ENCODE peak calls at places on chromosomes 4 and X, in four cellular contexts. Q is HepG2, W is K562, P is WTC11. C is an unnamed sample.

GRCh38 chr4:84563002-84563401 is 19.9 kb upstream of the CDS1 start:
- DNase-seq in P (no peak), Q (no peak), W (no peak), C (no peak)

GRCh38 chr4:76623217-76624060 is 188.4 kb downstream of the SHROOM3 start:
- DNase-seq in Q (no peak), W (no peak), P (no peak), C (no peak)

GRCh38 chr4:7306021-7306420 is 113.7 kb downstream of the SORCS2 start:
- DNase-seq in W (no peak), P (no peak), Q (no peak), C (no peak)

GRCh38 chrX:105821471-105822081 is 763 bp upstream of the NRK start:
- DNase-seq in W (no peak), P (peak; percentile 65), Q (no peak), C (no peak)

GRCh38 chr4:185165605-185166063 is 22.6 kb downstream of the SLC25A4 start:
- DNase-seq in W (no peak), Q (no peak), P (no peak), C (no peak)

GRCh38 chrX:48558270-48558669 is 16.0 kb upstream of the RBM3 start:
- DNase-seq in Q (no peak), P (no peak), W (no peak), C (peak; percentile 36)

GRCh38 chrX:69088171-69088938 is 76.9 kb downstream of the PJA1 start:
- DNase-seq in P (no peak), W (no peak), Q (no peak), C (no peak)

GRCh38 chrX:1493877-1494510 is 41.3 kb upstream of the ASMTL start:
- DNase-seq in P (no peak), Q (no peak), W (no peak), C (no peak)

GRCh38 chrX:73268463-73268862 is 53.8 kb upstream of the NAP1L2 start:
- DNase-seq in W (no peak), P (no peak), Q (no peak), C (no peak)

GRCh38 chr4:47050986-47051725 is 19.8 kb downstream of the GABRB1 start:
- DNase-seq in W (no peak), Q (no peak), P (no peak), C (no peak)

GRCh38 chr4:171954650-171955049 is 141.4 kb downstream of the GALNTL6 start:
- DNase-seq in Q (no peak), P (no peak), W (no peak), C (no peak)

GRCh38 chrX:77431227-77431626 is 16.0 kb upstream of the FGF16 start:
- DNase-seq in W (no peak), P (no peak), Q (no peak), C (no peak)

DNA sequence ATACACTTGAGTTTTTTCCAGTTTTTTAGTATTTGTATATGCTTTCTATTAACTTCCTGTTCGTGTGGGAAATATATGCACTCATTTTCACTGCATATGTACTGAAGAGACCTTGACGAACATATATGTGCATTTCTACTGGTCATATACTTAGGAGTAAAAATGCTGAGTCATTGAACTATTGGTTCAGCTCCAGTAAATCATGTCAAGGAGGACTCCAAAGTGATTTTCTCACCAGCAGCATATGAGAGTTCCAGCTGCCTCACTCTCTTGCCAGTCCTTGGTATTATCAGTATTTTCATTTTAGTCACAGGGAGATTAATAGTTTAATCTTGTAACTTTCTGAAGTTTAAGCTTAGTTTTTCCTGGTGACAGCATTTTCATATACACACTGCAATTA is 2750.2 kb downstream of the ARAP2 start:
- DNase-seq in W (no peak), Q (no peak), P (no peak), C (peak; percentile 21)
- TF ChIP-seq NR3C1 in W (no peak), Q (no peak), P (no peak), C (no peak)

DNA sequence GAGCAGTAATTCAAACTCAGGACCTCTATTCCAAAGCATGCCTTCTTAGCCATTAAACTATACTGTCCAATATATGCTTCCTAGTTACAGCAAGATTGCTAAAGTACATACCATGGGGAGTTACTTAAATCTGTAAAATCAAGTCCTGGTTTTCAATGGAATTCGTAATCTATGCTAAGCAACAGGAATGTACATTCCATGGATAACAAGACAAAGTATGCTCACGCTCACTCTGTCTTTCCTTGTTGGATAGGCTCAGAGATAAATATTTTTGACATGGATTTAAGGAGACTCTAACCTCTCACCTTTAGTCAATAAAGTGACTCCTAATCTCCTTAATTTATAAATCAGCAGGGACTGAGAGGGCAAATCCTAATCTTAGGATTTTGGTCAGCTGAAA is 47.3 kb upstream of the STK26 start:
- DNase-seq in Q (no peak), W (no peak), P (no peak), C (no peak)
- TF ChIP-seq USF2 in Q (no peak), W (no peak), P (no peak), C (no peak)

DNA sequence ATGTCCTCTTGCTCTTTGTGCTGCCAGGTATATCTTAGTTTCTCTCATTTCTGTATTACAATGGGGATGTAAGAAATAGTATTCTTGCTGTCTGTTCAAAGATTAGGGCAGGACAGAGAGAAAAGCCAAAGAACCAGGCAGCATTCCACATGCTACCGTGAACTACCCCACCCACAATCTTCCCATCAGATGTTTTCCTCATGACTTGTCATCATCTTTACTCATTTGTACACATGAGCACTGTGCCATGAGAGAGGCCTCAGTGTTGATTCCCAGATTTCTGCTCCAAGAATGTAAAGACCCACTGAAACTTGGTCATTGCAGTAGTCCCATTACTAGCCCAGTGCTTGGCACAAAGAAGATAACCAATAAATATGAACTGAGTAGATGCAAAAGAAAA is 354.6 kb upstream of the RASGEF1B start:
- DNase-seq in P (no peak), Q (no peak), W (no peak), C (no peak)
- TF ChIP-seq NR3C1 in P (no peak), Q (no peak), W (no peak), C (no peak)

GRCh38 chr4:48343531-48343930 is 2.2 kb downstream of the SLAIN2 start:
- DNase-seq in Q (no peak), P (no peak), W (no peak), C (no peak)
- TF ChIP-seq USF2 in Q (no peak), P (no peak), W (no peak), C (no peak)

DNA sequence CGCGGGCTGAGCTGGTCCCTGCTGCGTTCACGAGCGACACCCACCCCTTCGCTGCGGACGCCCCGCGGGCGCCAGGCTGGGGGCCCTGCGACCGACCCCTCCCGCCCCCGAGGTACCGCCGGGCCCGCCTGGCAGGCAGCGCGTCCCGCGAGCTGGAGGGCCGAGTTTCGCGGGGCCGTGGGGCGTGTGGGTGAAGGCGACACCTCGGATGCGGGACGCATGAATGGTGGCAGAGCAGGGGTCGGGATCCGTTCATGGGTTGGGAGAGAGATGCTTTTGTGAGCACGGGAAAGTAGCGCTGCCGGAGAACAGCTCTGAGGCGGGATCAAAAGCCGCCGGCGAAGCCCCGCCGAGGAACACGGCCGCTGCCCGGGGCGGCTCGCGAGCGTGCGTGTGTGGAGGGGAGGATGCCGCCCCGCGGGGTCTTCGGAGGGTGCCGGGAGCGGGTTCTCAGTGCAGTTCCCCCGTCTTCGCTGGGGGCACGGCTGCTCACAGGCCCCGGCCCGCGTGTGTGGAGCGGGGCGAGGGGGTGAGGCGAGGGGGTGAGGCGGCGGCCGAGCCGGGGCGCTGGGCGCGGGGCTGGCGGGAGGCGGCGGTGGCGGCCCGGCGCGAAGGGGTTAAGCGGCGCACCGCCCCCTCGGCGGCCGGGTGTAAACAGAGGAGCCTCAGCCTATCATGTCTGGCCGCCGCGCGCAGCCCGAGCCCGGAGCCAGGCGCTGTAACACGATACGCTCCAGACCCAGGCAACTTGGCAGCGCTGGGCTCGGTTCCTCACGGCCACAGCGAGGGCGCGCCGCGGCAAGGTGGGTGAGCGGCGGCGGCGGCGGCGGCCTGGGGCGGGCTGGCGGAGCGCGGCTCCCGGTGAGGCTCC is 205.3 kb downstream of the TENM3 start:
- DNase-seq in Q (peak; percentile 74), W (peak; percentile 50), P (peak; percentile 93), C (peak; percentile 72)
- TF ChIP-seq NR3C1 in Q (no peak), W (no peak), P (peak; percentile 15), C (no peak)

GRCh38 chr4:82419451-82419850 is 10.8 kb downstream of the HNRNPDL start:
- DNase-seq in P (no peak), W (no peak), Q (no peak), C (no peak)

GRCh38 chr4:82422616-82423015 is 7.6 kb downstream of the HNRNPDL start:
- DNase-seq in Q (no peak), P (no peak), W (no peak), C (no peak)

GRCh38 chr4:82425478-82425877 is 4.8 kb downstream of the HNRNPDL start:
- DNase-seq in P (no peak), Q (no peak), W (no peak), C (no peak)

GRCh38 chr4:82421796-82422560 is 8.3 kb downstream of the HNRNPDL start:
- DNase-seq in W (no peak), P (no peak), Q (no peak), C (no peak)

DNA sequence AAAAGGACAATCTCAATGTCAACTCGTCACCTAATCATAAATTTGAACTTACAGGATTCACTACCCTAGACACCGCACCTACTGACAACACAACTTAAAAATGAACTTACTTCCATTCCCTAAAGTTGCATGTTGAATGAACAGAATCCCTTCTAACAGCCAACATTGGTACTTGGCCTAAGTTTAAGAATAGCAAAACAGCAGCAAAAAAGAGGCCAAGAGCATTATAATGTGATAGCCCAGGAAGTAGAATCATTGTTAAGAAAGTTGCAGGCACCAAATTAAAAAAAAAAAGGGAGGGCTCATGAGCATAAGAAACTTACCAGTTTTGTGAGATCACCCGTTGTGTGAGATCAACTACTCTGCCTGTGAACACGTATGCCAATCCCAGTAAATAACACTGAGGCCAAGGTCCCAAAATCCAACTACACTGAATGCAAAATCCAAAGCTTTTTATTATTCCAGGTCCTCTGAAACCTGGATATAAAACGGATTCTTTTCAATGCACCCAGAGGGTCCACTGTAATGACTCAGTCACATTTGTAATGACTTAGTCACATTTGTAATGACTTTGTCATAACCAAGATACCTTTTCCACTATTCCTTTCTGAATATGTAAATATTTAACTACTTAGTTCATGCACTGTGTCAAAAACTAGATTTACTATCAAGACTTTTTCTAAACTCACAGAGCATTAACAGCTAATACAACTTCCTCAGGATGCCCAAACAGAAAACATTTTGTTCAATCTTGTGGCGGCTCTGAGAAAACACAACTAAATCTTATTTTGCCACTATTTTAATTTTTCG is 6.8 kb downstream of the HNRNPDL start:
- DNase-seq in Q (no peak), W (no peak), P (no peak), C (peak; percentile 20)
- TF ChIP-seq USF2 in Q (no peak), W (no peak), P (no peak), C (no peak)

DNA sequence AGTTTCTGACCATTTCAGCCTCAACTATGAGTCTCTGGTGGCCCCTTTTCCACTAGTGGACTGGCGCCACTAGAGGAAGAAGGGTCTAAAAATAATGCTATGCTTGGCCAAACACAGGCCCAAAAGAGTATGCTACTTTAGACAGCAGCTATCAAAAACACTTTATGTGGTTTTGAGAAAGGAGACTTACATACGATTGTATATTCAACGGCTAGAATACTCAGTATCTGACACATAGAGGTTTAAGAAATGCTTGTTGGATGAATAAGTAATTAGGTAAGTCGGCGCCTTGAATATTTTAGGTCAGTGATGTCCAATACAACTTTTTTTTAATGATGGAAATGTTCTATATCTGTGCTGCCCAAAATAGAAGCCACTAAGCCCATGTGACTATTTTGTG is 25.7 kb upstream of the TMPRSS11A start:
- DNase-seq in P (no peak), W (no peak), Q (no peak), C (no peak)
- TF ChIP-seq NR3C1 in P (no peak), W (no peak), Q (no peak), C (no peak)

C was measured in A549.